ENCODE peak calls at places on chromosomes 7 and 10, in ten cellular contexts. R is OCI-LY7; U is activated effector memory CD4-positive, alpha-beta T cell treated with anti-CD3 and anti-CD28 coated beads, Interleukin-2, amount 50 U/mL, for 16 hours; Z is esophagus muscularis mucosa; O is GF-D8; Q is GM06990; G is IMR-90; L is neural crest cell; Y is cardiac fibroblast; C is SJSA1. D is an unnamed sample.

GRCh38 chr10:122285506-122286444 is 14.7 kb downstream of the BTBD16 start:
- DNase-seq in Z (no peak), L (no peak), Y (no peak), C (no peak), G (no peak), Q (no peak), R (no peak), U (no peak), O (no peak), D (no peak)

GRCh38 chr10:77834540-77834939 is 92.0 kb downstream of the DLG5 start:
- DNase-seq in U (no peak), O (no peak), C (no peak), Y (no peak), G (no peak), Q (no peak), R (no peak), L (no peak), Z (no peak), D (no peak)

GRCh38 chr10:15745748-15746147 is 26.0 kb upstream of the ITGA8 start:
- DNase-seq in U (no peak), C (no peak), L (no peak), O (no peak), R (no peak), G (peak; percentile 1), Q (no peak), Y (peak; percentile 77), Z (no peak), D (no peak)

GRCh38 chr10:117741524-117741923 is 199.0 kb downstream of the EMX2 start:
- DNase-seq in R (no peak), L (no peak), G (no peak), C (no peak), Y (no peak), Z (no peak), U (no peak), O (no peak), Q (no peak), D (no peak)

GRCh38 chr10:118977022-118977599 is 52.4 kb upstream of the NANOS1 start:
- DNase-seq in L (no peak), U (no peak), Z (no peak), G (no peak), C (no peak), Q (no peak), O (no peak), R (no peak), Y (no peak), D (no peak)

GRCh38 chr10:46547331-46547880 is 9.1 kb downstream of the GPRIN2 start:
- DNase-seq in Z (no peak), U (peak; percentile 60), Q (no peak), G (no peak), C (no peak), L (no peak), R (no peak), Y (no peak), O (no peak), D (no peak)

GRCh38 chr7:132815130-132815529 is 238.9 kb upstream of the PLXNA4 start:
- DNase-seq in Z (no peak), U (no peak), C (no peak), Q (no peak), L (no peak), Y (no peak), R (no peak), O (no peak), G (peak; percentile 12), D (no peak)

GRCh38 chr10:31317171-31317570 is 1.8 kb upstream of the ZEB1 start:
- DNase-seq in Q (no peak), U (no peak), R (no peak), O (no peak), L (no peak), Y (no peak), C (no peak), Z (no peak), G (no peak), D (no peak)

GRCh38 chr7:27151341-27151944 is 940 bp downstream of the HOXA3 start:
- DNase-seq in Q (no peak), U (peak; percentile 63), C (no peak), L (no peak), Y (no peak), G (no peak), R (no peak), O (no peak), Z (no peak), D (no peak)

GRCh38 chr10:120508393-120508792 is 51.4 kb downstream of the PLPP4 start:
- DNase-seq in G (no peak), Y (peak; percentile 55), L (no peak), U (no peak), Z (no peak), Q (peak; percentile 20), O (no peak), C (peak; percentile 14), R (no peak), D (peak; percentile 10)

GRCh38 chr10:23314835-23315239 is 29.8 kb downstream of the C10orf67 start:
- DNase-seq in C (peak; percentile 35), U (no peak), Q (no peak), Z (peak; percentile 64), R (peak; percentile 80), G (peak; percentile 88), L (peak; percentile 57), O (peak; percentile 23), Y (peak; percentile 92), D (peak; percentile 63)

GRCh38 chr10:116961305-116962251 is 43.4 kb downstream of the SHTN1 start:
- DNase-seq in O (no peak), U (no peak), Q (no peak), G (no peak), L (no peak), C (peak; percentile 8), Z (no peak), R (no peak), Y (no peak), D (no peak)

GRCh38 chr10:132007681-132008080 is 26.0 kb upstream of the BNIP3 start:
- DNase-seq in U (no peak), C (no peak), R (no peak), O (no peak), G (no peak), Z (no peak), L (no peak), Y (no peak), Q (no peak), D (no peak)

GRCh38 chr10:16519908-16520861 is 1.5 kb downstream of the C1QL3 start:
- DNase-seq in Z (no peak), C (no peak), G (no peak), Q (peak; percentile 34), U (peak; percentile 63), O (no peak), L (no peak), Y (no peak), R (no peak), D (no peak)

GRCh38 chr10:67925449-67926005 is 41.1 kb downstream of the SIRT1 start:
- DNase-seq in C (no peak), Q (no peak), R (no peak), U (no peak), O (no peak), L (no peak), Z (no peak), G (peak; percentile 84), Y (peak; percentile 50), D (no peak)

GRCh38 chr7:107408349-107408748 is 61.5 kb upstream of the GPR22 start:
- DNase-seq in L (no peak), Q (no peak), Z (no peak), U (no peak), Y (no peak), G (peak; percentile 40), O (no peak), R (no peak), C (no peak), D (no peak)

GRCh38 chr7:122143376-122143750 is 686 bp downstream of the AASS start:
- DNase-seq in O (no peak), G (peak; percentile 19), R (no peak), Z (no peak), L (peak; percentile 37), Q (peak; percentile 25), U (no peak), Y (peak; percentile 34), C (peak; percentile 49), D (peak; percentile 64)